ENCODE peak calls at places on chromosome X, in eight cellular contexts. Q is NCI-H524; A is substantia nigra; I is fibroblast of the aortic adventitia; K is NCI-H446; Z is activated CD4-positive, CD25-positive, alpha-beta regulatory T cell; V is lower leg skin; P is nucleus accumbens. L is an unnamed sample.

GRCh38 chrX:80578518-80579105 is 158.4 kb downstream of the TENT5D start:
- DNase-seq in A (no peak), V (no peak), Z (no peak), I (peak), K (peak), Q (peak), P (no peak), L (no peak)

GRCh38 chrX:47380268-47380667 is 9.9 kb downstream of the ZNF157 start:
- DNase-seq in Q (no peak), A (no peak), K (no peak), P (no peak), I (no peak), V (peak), Z (no peak), L (no peak)

GRCh38 chrX:40262641-40263560 is 165.1 kb upstream of the BCOR start:
- DNase-seq in A (no peak), Q (no peak), Z (no peak), V (no peak), I (peak), P (no peak), K (no peak), L (no peak)

GRCh38 chrX:82127228-82128123 is 925.6 kb downstream of the SH3BGRL start:
- DNase-seq in V (no peak), Q (no peak), A (no peak), P (no peak), I (no peak), Z (no peak), K (no peak), L (no peak)

GRCh38 chrX:103248553-103248952 is 6.4 kb downstream of the TCEAL8 start:
- DNase-seq in P (no peak), Q (peak), A (no peak), I (peak), K (no peak), V (no peak), Z (no peak), L (no peak)

GRCh38 chrX:39969099-39969825 is 128.5 kb downstream of the BCOR start:
- DNase-seq in I (no peak), V (no peak), Q (peak), A (no peak), K (no peak), P (no peak), Z (no peak), L (no peak)

GRCh38 chrX:82224961-82225360 is 1023.1 kb downstream of the SH3BGRL start:
- DNase-seq in K (no peak), V (no peak), I (no peak), A (no peak), Q (no peak), P (no peak), Z (no peak), L (no peak)

GRCh38 chrX:153814591-153815315 is 15.6 kb downstream of the PDZD4 start:
- DNase-seq in I (no peak), V (no peak), K (no peak), A (no peak), P (no peak), Z (no peak), Q (no peak), L (no peak)

GRCh38 chrX:12758291-12758690 is 32.9 kb upstream of the PRPS2 start:
- DNase-seq in V (no peak), A (no peak), P (no peak), K (no peak), Z (no peak), Q (no peak), I (no peak), L (no peak)

GRCh38 chrX:8783100-8784098 is 17.8 kb downstream of the FAM9A start:
- DNase-seq in P (no peak), V (no peak), Q (no peak), I (peak), K (peak), Z (no peak), A (no peak), L (no peak)

GRCh38 chrX:56764153-56764974 is 35.3 kb downstream of the NBDY start:
- DNase-seq in Q (no peak), Z (no peak), V (peak), K (no peak), I (peak), A (no peak), P (no peak), L (peak)

GRCh38 chrX:13938766-13939530 is 90.7 kb downstream of the GEMIN8 start:
- DNase-seq in Q (peak), V (no peak), I (no peak), P (no peak), K (no peak), A (no peak), Z (no peak), L (no peak)

GRCh38 chrX:110081740-110082139 is 78.8 kb downstream of the TMEM164 start:
- DNase-seq in I (no peak), Z (no peak), V (no peak), A (no peak), P (no peak), K (peak), Q (no peak), L (no peak)

L was measured in esophagus muscularis mucosa.